ENCODE peak calls at places on chromosomes 12 and 14, in ten cellular contexts. Q, E, K, N, B, T, A, X, U and V are unnamed samples.

GRCh38 chr14:92665699-92666110 is 82.7 kb downstream of the LGMN start:
- DNase-seq in Q (peak), E (no peak), K (no peak), N (no peak), B (no peak), T (no peak), A (no peak), X (no peak), U (peak), V (no peak)

GRCh38 chr12:42213954-42214426 is 24.1 kb downstream of the YAF2 start:
- DNase-seq in Q (no peak), E (no peak), K (peak), N (peak), B (no peak), T (no peak), A (no peak), X (no peak), U (no peak), V (peak)

GRCh38 chr12:89874146-89874545 is 165.5 kb upstream of the ATP2B1 start:
- DNase-seq in Q (no peak), E (peak), K (no peak), N (peak), B (no peak), T (no peak), A (no peak), X (no peak), U (no peak), V (no peak)

GRCh38 chr12:93938921-93939320 is 209.5 kb upstream of the PLXNC1 start:
- DNase-seq in Q (no peak), E (no peak), K (no peak), N (no peak), B (no peak), T (no peak), A (no peak), X (no peak), U (no peak), V (no peak)

GRCh38 chr14:102663031-102663430 is 70.6 kb downstream of the RCOR1 start:
- DNase-seq in Q (no peak), E (no peak), K (no peak), N (no peak), B (no peak), T (no peak), A (no peak), X (no peak), U (no peak), V (no peak)

GRCh38 chr12:55963760-55964159 is 2.1 kb downstream of the PMEL start:
- DNase-seq in Q (no peak), E (no peak), K (no peak), N (no peak), B (no peak), T (no peak), A (no peak), X (no peak), U (no peak), V (no peak)

GRCh38 chr14:62251237-62251636 is 489.0 kb downstream of the SNAPC1 start:
- DNase-seq in Q (no peak), E (no peak), K (no peak), N (no peak), B (no peak), T (no peak), A (no peak), X (no peak), U (no peak), V (no peak)

GRCh38 chr12:32158525-32158924 is 51.9 kb downstream of the BICD1 start:
- DNase-seq in Q (no peak), E (no peak), K (no peak), N (no peak), B (no peak), T (no peak), A (no peak), X (no peak), U (no peak), V (no peak)

GRCh38 chr12:9948606-9949286 is 16.6 kb upstream of the CLEC2A start:
- DNase-seq in Q (no peak), E (no peak), K (no peak), N (no peak), B (no peak), T (no peak), A (no peak), X (peak), U (peak), V (no peak)

GRCh38 chr12:82359115-82359478 is 768 bp downstream of the METTL25 start:
- DNase-seq in Q (no peak), E (no peak), K (no peak), N (peak), B (peak), T (no peak), A (peak), X (no peak), U (no peak), V (no peak)

GRCh38 chr14:77682158-77682553 is 25.7 kb downstream of the ALKBH1 start:
- DNase-seq in Q (no peak), E (no peak), K (no peak), N (no peak), B (no peak), T (no peak), A (no peak), X (no peak), U (no peak), V (no peak)

GRCh38 chr14:32078794-32079663 is 1.9 kb downstream of the ARHGAP5 start:
- DNase-seq in Q (no peak), E (no peak), K (no peak), N (no peak), B (no peak), T (no peak), A (no peak), X (no peak), U (no peak), V (no peak)

GRCh38 chr12:50505386-50505827 is 622 bp downstream of the DIP2B start:
- DNase-seq in Q (no peak), E (peak), K (no peak), N (peak), B (peak), T (no peak), A (no peak), X (peak), U (peak), V (no peak)

GRCh38 chr12:85733441-85733840 is 102.8 kb downstream of the RASSF9 start:
- DNase-seq in Q (no peak), E (no peak), K (no peak), N (no peak), B (no peak), T (no peak), A (no peak), X (no peak), U (no peak), V (peak)

GRCh38 chr14:61662437-61663311 is 32.6 kb upstream of the HIF1A start:
- DNase-seq in Q (peak), E (no peak), K (no peak), N (no peak), B (no peak), T (no peak), A (peak), X (peak), U (peak), V (no peak)

GRCh38 chr14:31265701-31266398 is 58.3 kb upstream of the HECTD1 start:
- DNase-seq in Q (no peak), E (no peak), K (no peak), N (no peak), B (no peak), T (no peak), A (no peak), X (no peak), U (no peak), V (no peak)

GRCh38 chr14:46197856-46198255 is 453.7 kb downstream of the RPL10L start:
- DNase-seq in Q (no peak), E (no peak), K (no peak), N (no peak), B (no peak), T (no peak), A (no peak), X (no peak), U (no peak), V (no peak)

GRCh38 chr14:23435540-23436326 is at the start of gene MYH7:
- DNase-seq in Q (no peak), E (no peak), K (no peak), N (peak), B (no peak), T (no peak), A (peak), X (no peak), U (no peak), V (no peak)